ENCODE peak calls at places on chromosomes 16 and 17, in ten cellular contexts. E is heart left ventricle, S is left ventricle myocardium inferior, Z is heart right ventricle, W is endodermal cell, M is spleen, V is tibial nerve, X is cardiac muscle cell, U is SK-N-SH, Q is OCI-LY7. H is an unnamed sample.
A peak's percentile ranks its signal among the peaks of the same experiment; 100 is the strongest.

GRCh38 chr17:78924481-78925151 is 571 bp downstream of the TIMP2 start:
- DNase-seq in E (peak; percentile 38), S (no peak), Z (peak; percentile 45), W (peak; percentile 90), M (peak; percentile 85), V (no peak), X (peak; percentile 54), U (peak; percentile 77), Q (no peak), H (no peak)

GRCh38 chr16:8874388-8874787 is 5.6 kb upstream of the CARHSP1 start:
- DNase-seq in E (no peak), S (no peak), Z (no peak), W (no peak), M (no peak), V (no peak), X (peak; percentile 64), U (no peak), Q (no peak), H (no peak)

GRCh38 chr16:73414636-73415035 is 366.7 kb upstream of the ZFHX3 start:
- DNase-seq in E (no peak), S (no peak), Z (no peak), W (no peak), M (no peak), V (no peak), X (no peak), U (no peak), Q (no peak), H (no peak)

GRCh38 chr17:39929657-39930407 is 2.3 kb downstream of the LRRC3C start:
- DNase-seq in E (no peak), S (no peak), Z (no peak), W (no peak), M (no peak), V (no peak), X (peak; percentile 83), U (no peak), Q (no peak), H (peak; percentile 77)

GRCh38 chr17:41486809-41487530 is 2.7 kb downstream of the KRT36 start:
- DNase-seq in E (no peak), S (no peak), Z (no peak), W (peak; percentile 97), M (peak; percentile 89), V (no peak), X (no peak), U (peak; percentile 40), Q (peak; percentile 35), H (no peak)

GRCh38 chr16:19113577-19114358 is at the start of gene ITPRIPL2:
- DNase-seq in E (peak; percentile 93), S (peak; percentile 93), Z (peak; percentile 91), W (peak; percentile 86), M (peak; percentile 89), V (peak; percentile 75), X (peak; percentile 97), U (peak; percentile 92), Q (no peak), H (no peak)

GRCh38 chr17:36934759-36935630 is 2.3 kb upstream of the LHX1 start:
- DNase-seq in E (no peak), S (no peak), Z (no peak), W (peak; percentile 93), M (no peak), V (no peak), X (peak; percentile 19), U (peak; percentile 84), Q (no peak), H (no peak)

GRCh38 chr16:55701442-55702319 is 45.9 kb downstream of the SLC6A2 start:
- DNase-seq in E (peak; percentile 56), S (peak; percentile 45), Z (peak; percentile 61), W (peak; percentile 86), M (peak; percentile 83), V (peak; percentile 48), X (peak; percentile 54), U (peak; percentile 65), Q (peak; percentile 59), H (no peak)

GRCh38 chr16:68093816-68094613 is 8.8 kb downstream of the NFATC3 start:
- DNase-seq in E (no peak), S (no peak), Z (no peak), W (no peak), M (no peak), V (no peak), X (peak; percentile 51), U (no peak), Q (peak; percentile 56), H (peak; percentile 42)

GRCh38 chr16:68097088-68097487 is 11.9 kb downstream of the NFATC3 start:
- DNase-seq in E (no peak), S (no peak), Z (no peak), W (no peak), M (no peak), V (no peak), X (no peak), U (no peak), Q (no peak), H (no peak)

GRCh38 chr16:68094614-68094934 is 9.4 kb downstream of the NFATC3 start:
- DNase-seq in E (no peak), S (no peak), Z (no peak), W (no peak), M (no peak), V (no peak), X (no peak), U (no peak), Q (no peak), H (no peak)

GRCh38 chr16:68097895-68098294 is 12.7 kb downstream of the NFATC3 start:
- DNase-seq in E (no peak), S (no peak), Z (no peak), W (no peak), M (no peak), V (no peak), X (no peak), U (no peak), Q (no peak), H (no peak)

GRCh38 chr16:68096491-68096890 is 11.3 kb downstream of the NFATC3 start:
- DNase-seq in E (no peak), S (no peak), Z (no peak), W (no peak), M (no peak), V (no peak), X (no peak), U (no peak), Q (no peak), H (no peak)
- H3K4me1 ChIP-seq in E (peaks cover 9% of the 10 kb centered on the region), S (peaks cover 55% of the 10 kb centered on the region), Z (peaks cover 62% of the 10 kb centered on the region), W (no peaks in the 10 kb centered on the region), M (peaks cover 69% of the 10 kb centered on the region), V (peaks cover 56% of the 10 kb centered on the region), X (peaks cover 7% of the 10 kb centered on the region), U (peaks cover 24% of the 10 kb centered on the region), Q (peaks cover 31% of the 10 kb centered on the region), H (peaks cover 20% of the 10 kb centered on the region)

DNA sequence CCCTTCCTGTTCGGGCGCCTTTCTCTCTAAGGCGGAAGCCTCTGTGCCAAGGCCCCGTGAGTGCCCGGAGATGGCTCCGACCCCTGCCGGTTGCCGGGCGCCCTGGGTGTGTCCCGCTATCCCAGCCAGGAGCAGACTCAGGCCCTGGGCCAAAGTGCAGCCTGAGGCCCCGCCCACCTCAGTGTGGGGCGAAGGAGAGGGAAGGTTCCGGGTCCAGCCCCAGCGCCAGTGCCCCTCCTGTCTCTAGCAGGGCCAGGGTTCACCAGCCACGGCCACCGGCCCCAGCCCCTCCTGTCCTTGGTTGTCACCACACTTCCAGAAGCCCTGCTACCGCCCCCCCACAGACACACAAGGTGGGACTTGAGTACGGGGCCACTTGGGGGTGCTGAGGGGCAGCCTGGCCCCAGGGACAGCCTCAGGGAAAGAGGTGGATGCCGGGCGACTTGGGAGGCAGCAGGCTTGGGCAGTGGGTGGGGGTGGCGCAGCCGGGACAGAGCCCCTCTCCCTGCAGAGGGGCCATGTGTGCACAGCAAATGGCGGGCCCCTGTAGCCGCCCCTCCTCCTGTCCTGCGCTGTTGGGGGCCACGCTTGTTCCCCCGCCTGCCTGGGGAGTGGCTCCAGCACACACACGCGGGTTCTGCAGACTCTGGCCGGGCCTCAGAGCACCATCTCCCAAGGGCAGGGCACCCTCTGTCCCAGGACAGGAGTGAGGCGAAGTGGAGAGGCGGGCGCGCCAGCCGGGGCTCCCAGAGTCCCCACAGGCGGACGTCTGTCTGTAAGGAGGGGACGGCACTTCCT is 6.0 kb downstream of the C1QTNF8 start:
- DNase-seq in E (peak; percentile 62), S (peak; percentile 82), Z (peak; percentile 81), W (no peak), M (no peak), V (no peak), X (no peak), U (no peak), Q (no peak), H (no peak)
- TF ChIP-seq CTCF in E (no peak), S (peak; percentile 43), Z (peak; percentile 37), W (no peak), M (no peak), V (no peak), X (no peak), U (no peak), Q (no peak), H (no peak)

GRCh38 chr17:66571745-66572144 is 263.2 kb upstream of the CACNG5 start:
- DNase-seq in E (no peak), S (no peak), Z (no peak), W (no peak), M (no peak), V (no peak), X (no peak), U (no peak), Q (no peak), H (no peak)

GRCh38 chr17:66567234-66568170 is 265.1 kb downstream of the PRKCA start:
- DNase-seq in E (peak; percentile 70), S (peak; percentile 72), Z (peak; percentile 77), W (peak; percentile 98), M (peak; percentile 90), V (peak; percentile 90), X (peak; percentile 91), U (peak; percentile 71), Q (peak; percentile 73), H (peak; percentile 44)

GRCh38 chr17:66570353-66571195 is 264.3 kb upstream of the CACNG5 start:
- DNase-seq in E (no peak), S (no peak), Z (no peak), W (peak; percentile 34), M (no peak), V (no peak), X (no peak), U (no peak), Q (no peak), H (no peak)

GRCh38 chr17:66573078-66573477 is 261.8 kb upstream of the CACNG5 start:
- DNase-seq in E (no peak), S (no peak), Z (no peak), W (no peak), M (no peak), V (no peak), X (no peak), U (no peak), Q (no peak), H (no peak)

DNA sequence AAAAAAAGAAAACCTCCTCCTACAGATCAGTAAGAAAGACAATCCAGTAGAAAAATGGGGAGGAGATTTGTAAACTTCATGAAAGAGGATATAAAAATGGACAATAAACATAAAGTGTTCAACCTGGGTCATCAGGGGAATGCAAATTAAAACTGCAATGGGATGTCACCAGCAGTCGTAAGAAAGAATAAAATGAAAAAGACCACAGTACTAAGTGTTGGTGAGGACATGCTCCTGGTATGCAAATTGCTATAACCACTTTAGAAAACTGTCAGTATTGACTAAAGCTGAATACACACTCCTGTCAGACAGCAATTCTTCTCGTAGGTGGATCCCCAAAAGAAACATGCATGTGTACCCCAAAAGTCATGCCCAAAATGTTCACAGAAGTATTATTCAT is 265.3 kb upstream of the CACNG5 start:
- DNase-seq in E (no peak), S (no peak), Z (no peak), W (no peak), M (no peak), V (no peak), X (no peak), U (no peak), Q (no peak), H (no peak)
- H3K27ac ChIP-seq in E (no peak overlapping the region), S (no peak overlapping the region), Z (no peak overlapping the region), W (no peak overlapping the region), M (no peak overlapping the region), V (no peak overlapping the region), X (no peak overlapping the region), U (no peak overlapping the region), Q (no peak overlapping the region), H (no peak overlapping the region)

DNA sequence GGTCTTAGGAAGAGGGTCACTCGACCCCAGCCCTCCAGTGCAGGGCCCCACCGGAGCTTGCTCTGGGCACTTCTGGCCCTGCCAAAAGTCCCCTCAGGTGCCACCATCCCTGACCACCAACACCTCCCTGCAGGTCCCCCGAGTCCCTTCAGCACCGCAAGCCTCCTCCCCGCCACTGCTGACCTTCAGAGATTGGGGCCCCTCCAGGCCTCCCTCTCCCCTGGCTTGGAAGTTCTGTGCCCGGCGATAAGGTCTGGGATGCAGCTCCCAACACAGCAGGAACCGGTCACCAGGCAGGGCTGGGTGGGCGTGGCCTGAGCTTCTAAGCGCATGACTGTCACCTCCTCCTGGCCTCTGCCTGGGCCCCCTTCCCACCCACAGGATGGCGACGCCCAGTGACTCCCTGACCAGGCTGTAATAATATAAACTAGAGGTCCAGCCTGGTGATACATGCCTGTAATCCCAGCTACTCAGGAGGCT is 11.2 kb downstream of the PIEZO1 start:
- DNase-seq in E (peak; percentile 80), S (peak; percentile 75), Z (peak; percentile 69), W (peak; percentile 83), M (no peak), V (no peak), X (peak; percentile 42), U (no peak), Q (no peak), H (no peak)
- H3K4me1 ChIP-seq in E (peaks cover 38% of the 10 kb centered on the region), S (peaks cover 65% of the 10 kb centered on the region), Z (peaks cover 64% of the 10 kb centered on the region), W (peaks cover 24% of the 10 kb centered on the region), M (peaks cover 60% of the 10 kb centered on the region), V (peaks cover 94% of the 10 kb centered on the region), X (peaks cover 55% of the 10 kb centered on the region), U (peaks cover 48% of the 10 kb centered on the region), Q (peaks cover 14% of the 10 kb centered on the region), H (peaks cover 13% of the 10 kb centered on the region)